ENCODE peak calls at places on chromosome 3, in eight cellular contexts. V is ureter, F is NCI-H774, Q is Calu3, U is A549, O is GM23338, Z is fibroblast of lung, M is left ventricle myocardium superior. S is an unnamed sample.
A peak's percentile ranks its signal among the peaks of the same experiment; 100 is the strongest.

GRCh38 chr3:118960876-118961275 is 73.8 kb downstream of the IGSF11 start:
- DNase-seq in V (no peak), F (no peak), Q (no peak), U (no peak), O (no peak), Z (peak; percentile 5), M (no peak), S (no peak)

GRCh38 chr3:65877160-65877559 is 161.6 kb downstream of the MAGI1 start:
- DNase-seq in V (no peak), F (no peak), Q (no peak), U (no peak), O (no peak), Z (no peak), M (no peak), S (no peak)

GRCh38 chr3:126127904-126128303 is 44.0 kb upstream of the SLC41A3 start:
- DNase-seq in V (peak; percentile 36), F (no peak), Q (no peak), U (no peak), O (no peak), Z (no peak), M (peak; percentile 13), S (peak; percentile 5)

GRCh38 chr3:128784228-128784627 is 58.2 kb downstream of the RAB7A start:
- DNase-seq in V (no peak), F (no peak), Q (peak; percentile 28), U (peak; percentile 16), O (peak; percentile 86), Z (no peak), M (peak; percentile 79), S (no peak)

GRCh38 chr3:71006810-71007785 is 576.4 kb downstream of the FOXP1 start:
- DNase-seq in V (no peak), F (no peak), Q (peak; percentile 29), U (peak; percentile 41), O (peak; percentile 69), Z (peak; percentile 49), M (no peak), S (no peak)

GRCh38 chr3:181885868-181886630 is 174.3 kb downstream of the SOX2 start:
- DNase-seq in V (no peak), F (no peak), Q (no peak), U (no peak), O (no peak), Z (no peak), M (no peak), S (no peak)

GRCh38 chr3:192812736-192813383 is 85.5 kb upstream of the FGF12 start:
- DNase-seq in V (no peak), F (peak; percentile 61), Q (peak; percentile 63), U (peak; percentile 61), O (peak; percentile 76), Z (peak; percentile 52), M (no peak), S (peak; percentile 44)

GRCh38 chr3:150412599-150413069 is 4.5 kb downstream of the TSC22D2 start:
- DNase-seq in V (no peak), F (peak; percentile 11), Q (peak; percentile 13), U (peak; percentile 57), O (no peak), Z (peak; percentile 89), M (no peak), S (no peak)

GRCh38 chr3:50226888-50227389 is 9.1 kb upstream of the GNAI2 start:
- DNase-seq in V (peak; percentile 66), F (no peak), Q (peak; percentile 37), U (peak; percentile 63), O (no peak), Z (peak; percentile 49), M (no peak), S (peak; percentile 67)

GRCh38 chr3:68007621-68008226 is 353.3 kb upstream of the SUCLG2 start:
- DNase-seq in V (no peak), F (no peak), Q (peak; percentile 33), U (no peak), O (peak; percentile 71), Z (no peak), M (peak; percentile 14), S (no peak)

GRCh38 chr3:50299929-50300680 is 900 bp upstream of the HYAL3 start:
- DNase-seq in V (no peak), F (no peak), Q (no peak), U (no peak), O (no peak), Z (peak; percentile 57), M (peak; percentile 52), S (peak; percentile 36)

GRCh38 chr3:145639880-145640279 is 521.1 kb downstream of the PLOD2 start:
- DNase-seq in V (no peak), F (no peak), Q (no peak), U (no peak), O (peak; percentile 29), Z (no peak), M (no peak), S (no peak)

S was measured in colonic mucosa.